ENCODE peak calls at places on chromosomes 11 and 22, in nine cellular contexts. One of them, this sample, is unnamed.

GRCh38 chr11:67355023-67355793 is 1.9 kb upstream of the POLD4 start:
- DNase-seq in lower lobe of right lung: no peak
- DNase-seq in cardiac fibroblast: no peak
- DNase-seq in tibial nerve: no peak
- DNase-seq in lower leg skin: no peak
- DNase-seq in A549: peak; percentile 40
- DNase-seq in gastrocnemius medialis: no peak
- DNase-seq in upper lobe of right lung: no peak
- DNase-seq in DND-41: no peak
- DNase-seq in this sample: no peak

GRCh38 chr11:67463680-67464410 is 5.2 kb downstream of the TMEM134 start:
- DNase-seq in lower lobe of right lung: peak; percentile 88
- DNase-seq in cardiac fibroblast: peak; percentile 62
- DNase-seq in tibial nerve: peak; percentile 60
- DNase-seq in lower leg skin: peak; percentile 96
- DNase-seq in A549: peak; percentile 90
- DNase-seq in gastrocnemius medialis: peak; percentile 76
- DNase-seq in upper lobe of right lung: peak; percentile 88
- DNase-seq in DND-41: no peak
- DNase-seq in this sample: no peak

GRCh38 chr11:19536131-19536530 is 176.5 kb upstream of the NAV2 start:
- DNase-seq in lower lobe of right lung: no peak
- DNase-seq in cardiac fibroblast: no peak
- DNase-seq in tibial nerve: no peak
- DNase-seq in lower leg skin: no peak
- DNase-seq in A549: no peak
- DNase-seq in gastrocnemius medialis: no peak
- DNase-seq in upper lobe of right lung: no peak
- DNase-seq in DND-41: no peak
- DNase-seq in this sample: no peak

GRCh38 chr11:118610773-118611432 is 3.5 kb downstream of the PHLDB1 start:
- DNase-seq in lower lobe of right lung: peak; percentile 90
- DNase-seq in cardiac fibroblast: peak; percentile 83
- DNase-seq in tibial nerve: peak; percentile 86
- DNase-seq in lower leg skin: peak; percentile 96
- DNase-seq in A549: peak; percentile 63
- DNase-seq in gastrocnemius medialis: peak; percentile 62
- DNase-seq in upper lobe of right lung: peak; percentile 94
- DNase-seq in DND-41: peak; percentile 64
- DNase-seq in this sample: peak; percentile 51

GRCh38 chr11:6249822-6250555 is 9.6 kb upstream of the CCKBR start:
- DNase-seq in lower lobe of right lung: no peak
- DNase-seq in cardiac fibroblast: peak; percentile 80
- DNase-seq in tibial nerve: no peak
- DNase-seq in lower leg skin: peak; percentile 93
- DNase-seq in A549: peak; percentile 58
- DNase-seq in gastrocnemius medialis: peak; percentile 47
- DNase-seq in upper lobe of right lung: peak; percentile 66
- DNase-seq in DND-41: no peak
- DNase-seq in this sample: peak; percentile 77

GRCh38 chr11:35478411-35479139 is 46.8 kb downstream of the PAMR1 start:
- DNase-seq in lower lobe of right lung: no peak
- DNase-seq in cardiac fibroblast: no peak
- DNase-seq in tibial nerve: no peak
- DNase-seq in lower leg skin: no peak
- DNase-seq in A549: no peak
- DNase-seq in gastrocnemius medialis: no peak
- DNase-seq in upper lobe of right lung: no peak
- DNase-seq in DND-41: no peak
- DNase-seq in this sample: no peak

GRCh38 chr11:214083-214482 is 6.6 kb downstream of the RIC8A start:
- DNase-seq in lower lobe of right lung: no peak
- DNase-seq in cardiac fibroblast: no peak
- DNase-seq in tibial nerve: no peak
- DNase-seq in lower leg skin: no peak
- DNase-seq in A549: no peak
- DNase-seq in gastrocnemius medialis: no peak
- DNase-seq in upper lobe of right lung: no peak
- DNase-seq in DND-41: no peak
- DNase-seq in this sample: no peak

GRCh38 chr22:25748704-25749103 is 6.7 kb downstream of the MYO18B start:
- DNase-seq in lower lobe of right lung: no peak
- DNase-seq in cardiac fibroblast: no peak
- DNase-seq in tibial nerve: no peak
- DNase-seq in lower leg skin: no peak
- DNase-seq in A549: no peak
- DNase-seq in gastrocnemius medialis: no peak
- DNase-seq in upper lobe of right lung: no peak
- DNase-seq in DND-41: no peak
- DNase-seq in this sample: no peak

GRCh38 chr22:25223269-25223850 is 3.9 kb downstream of the CRYBB2 start:
- DNase-seq in lower lobe of right lung: no peak
- DNase-seq in cardiac fibroblast: no peak
- DNase-seq in tibial nerve: no peak
- DNase-seq in lower leg skin: no peak
- DNase-seq in A549: no peak
- DNase-seq in gastrocnemius medialis: no peak
- DNase-seq in upper lobe of right lung: no peak
- DNase-seq in DND-41: no peak
- DNase-seq in this sample: no peak

GRCh38 chr11:111320728-111321568 is 22.6 kb downstream of the POU2AF3 start:
- DNase-seq in lower lobe of right lung: no peak
- DNase-seq in cardiac fibroblast: no peak
- DNase-seq in tibial nerve: no peak
- DNase-seq in lower leg skin: no peak
- DNase-seq in A549: no peak
- DNase-seq in gastrocnemius medialis: no peak
- DNase-seq in upper lobe of right lung: no peak
- DNase-seq in DND-41: no peak
- DNase-seq in this sample: no peak

GRCh38 chr22:31872209-31872608 is 72.1 kb upstream of the YWHAH start:
- DNase-seq in lower lobe of right lung: no peak
- DNase-seq in cardiac fibroblast: no peak
- DNase-seq in tibial nerve: no peak
- DNase-seq in lower leg skin: no peak
- DNase-seq in A549: peak; percentile 14
- DNase-seq in gastrocnemius medialis: no peak
- DNase-seq in upper lobe of right lung: no peak
- DNase-seq in DND-41: no peak
- DNase-seq in this sample: no peak

GRCh38 chr11:88508808-88509581 is 171.5 kb upstream of the CTSC start:
- DNase-seq in lower lobe of right lung: peak; percentile 53
- DNase-seq in cardiac fibroblast: peak; percentile 24
- DNase-seq in tibial nerve: no peak
- DNase-seq in lower leg skin: peak; percentile 85
- DNase-seq in A549: peak; percentile 10
- DNase-seq in gastrocnemius medialis: no peak
- DNase-seq in upper lobe of right lung: peak; percentile 73
- DNase-seq in DND-41: no peak
- DNase-seq in this sample: no peak

GRCh38 chr11:119509969-119510401 is 87.0 kb upstream of the THY1 start:
- DNase-seq in lower lobe of right lung: no peak
- DNase-seq in cardiac fibroblast: peak; percentile 93
- DNase-seq in tibial nerve: no peak
- DNase-seq in lower leg skin: no peak
- DNase-seq in A549: peak; percentile 42
- DNase-seq in gastrocnemius medialis: peak; percentile 28
- DNase-seq in upper lobe of right lung: no peak
- DNase-seq in DND-41: no peak
- DNase-seq in this sample: peak; percentile 88

DNA sequence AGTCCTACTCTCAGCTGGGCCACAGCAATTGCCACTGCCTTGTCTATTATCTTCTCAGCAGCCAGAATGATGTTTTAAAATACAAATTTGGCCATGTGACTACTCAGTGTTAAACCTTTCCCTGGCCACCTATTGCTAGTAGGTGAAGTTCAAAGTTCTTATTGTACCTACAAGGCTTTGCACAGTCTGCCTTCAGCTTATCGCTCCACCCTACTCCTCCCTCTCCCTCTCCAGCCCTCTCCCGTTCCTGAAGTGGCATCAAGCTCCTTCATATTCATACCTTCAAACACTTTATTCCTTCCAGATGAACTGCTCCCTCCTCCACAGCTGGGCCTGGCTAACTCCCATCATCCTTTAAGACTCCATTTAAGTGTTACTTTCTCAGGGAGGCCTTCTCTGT is 37.3 kb downstream of the OR10A6 start:
- DNase-seq in lower lobe of right lung: no peak
- DNase-seq in cardiac fibroblast: no peak
- DNase-seq in tibial nerve: no peak
- DNase-seq in lower leg skin: no peak
- DNase-seq in A549: no peak
- DNase-seq in gastrocnemius medialis: no peak
- DNase-seq in upper lobe of right lung: no peak
- DNase-seq in DND-41: no peak
- DNase-seq in this sample: no peak
- H3K4me3 ChIP-seq in lower lobe of right lung: no peak overlapping the region
- H3K4me3 ChIP-seq in cardiac fibroblast: no peak overlapping the region
- H3K4me3 ChIP-seq in tibial nerve: no peak overlapping the region
- H3K4me3 ChIP-seq in lower leg skin: no peak overlapping the region
- H3K4me3 ChIP-seq in A549: no peak overlapping the region
- H3K4me3 ChIP-seq in gastrocnemius medialis: no peak overlapping the region
- H3K4me3 ChIP-seq in upper lobe of right lung: no peak overlapping the region
- H3K4me3 ChIP-seq in DND-41: no peak overlapping the region
- H3K4me3 ChIP-seq in this sample: no peak overlapping the region

GRCh38 chr11:128628343-128628673 is 41.0 kb upstream of the ETS1 start:
- DNase-seq in lower lobe of right lung: no peak
- DNase-seq in cardiac fibroblast: no peak
- DNase-seq in tibial nerve: no peak
- DNase-seq in lower leg skin: no peak
- DNase-seq in A549: no peak
- DNase-seq in gastrocnemius medialis: no peak
- DNase-seq in upper lobe of right lung: no peak
- DNase-seq in DND-41: no peak
- DNase-seq in this sample: no peak

GRCh38 chr11:128629516-128630106 is 42.3 kb upstream of the ETS1 start:
- DNase-seq in lower lobe of right lung: no peak
- DNase-seq in cardiac fibroblast: no peak
- DNase-seq in tibial nerve: no peak
- DNase-seq in lower leg skin: no peak
- DNase-seq in A549: no peak
- DNase-seq in gastrocnemius medialis: no peak
- DNase-seq in upper lobe of right lung: no peak
- DNase-seq in DND-41: no peak
- DNase-seq in this sample: no peak

GRCh38 chr11:128628686-128629085 is 41.3 kb upstream of the ETS1 start:
- DNase-seq in lower lobe of right lung: no peak
- DNase-seq in cardiac fibroblast: no peak
- DNase-seq in tibial nerve: no peak
- DNase-seq in lower leg skin: no peak
- DNase-seq in A549: no peak
- DNase-seq in gastrocnemius medialis: no peak
- DNase-seq in upper lobe of right lung: no peak
- DNase-seq in DND-41: no peak
- DNase-seq in this sample: no peak

GRCh38 chr11:128626913-128627665 is 39.7 kb upstream of the ETS1 start:
- DNase-seq in lower lobe of right lung: no peak
- DNase-seq in cardiac fibroblast: no peak
- DNase-seq in tibial nerve: no peak
- DNase-seq in lower leg skin: no peak
- DNase-seq in A549: no peak
- DNase-seq in gastrocnemius medialis: no peak
- DNase-seq in upper lobe of right lung: no peak
- DNase-seq in DND-41: no peak
- DNase-seq in this sample: no peak

DNA sequence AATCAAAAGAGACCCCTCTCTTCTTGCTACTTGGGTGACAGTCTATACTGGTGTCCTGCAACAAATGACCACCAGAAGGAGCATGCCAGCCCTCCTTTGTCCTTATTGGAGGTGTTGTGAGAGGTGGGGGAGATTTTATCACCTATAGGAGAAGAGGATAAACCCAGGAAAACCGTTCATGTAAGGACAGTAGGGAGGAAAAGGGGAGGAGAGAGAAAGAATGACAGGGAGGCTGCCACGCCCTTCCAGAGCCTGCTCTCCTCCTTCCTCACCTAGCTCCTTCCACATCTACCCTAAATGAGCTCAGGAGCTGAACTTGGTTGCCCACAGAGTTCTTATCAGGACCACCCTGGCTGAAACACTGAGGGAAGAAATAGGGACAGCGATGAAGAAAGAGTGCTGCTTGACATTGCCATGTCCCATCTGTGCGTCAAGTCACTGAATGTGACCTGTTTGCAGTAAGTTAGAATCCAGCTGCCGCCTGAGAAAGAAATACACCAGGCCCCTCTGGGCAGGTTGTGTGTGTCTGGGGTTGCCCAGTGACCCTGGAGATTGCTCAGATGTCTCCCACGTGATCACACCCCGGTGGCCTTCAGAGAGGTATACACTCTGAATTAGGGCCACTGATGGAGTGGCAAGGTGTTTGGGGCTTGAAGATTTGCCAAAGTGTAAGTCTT is 40.4 kb upstream of the ETS1 start:
- DNase-seq in lower lobe of right lung: no peak
- DNase-seq in cardiac fibroblast: no peak
- DNase-seq in tibial nerve: no peak
- DNase-seq in lower leg skin: no peak
- DNase-seq in A549: no peak
- DNase-seq in gastrocnemius medialis: no peak
- DNase-seq in upper lobe of right lung: no peak
- DNase-seq in DND-41: no peak
- DNase-seq in this sample: no peak
- TF ChIP-seq CTCF in lower lobe of right lung: no peak
- TF ChIP-seq CTCF in cardiac fibroblast: peak; percentile 12
- TF ChIP-seq CTCF in tibial nerve: no peak
- TF ChIP-seq CTCF in lower leg skin: no peak
- TF ChIP-seq CTCF in A549: no peak
- TF ChIP-seq CTCF in gastrocnemius medialis: no peak
- TF ChIP-seq CTCF in upper lobe of right lung: no peak
- TF ChIP-seq CTCF in DND-41: peak; percentile 22
- TF ChIP-seq CTCF in this sample: peak; percentile 22

GRCh38 chr11:75982309-75982708 is 167.3 kb downstream of the UVRAG start:
- DNase-seq in lower lobe of right lung: no peak
- DNase-seq in cardiac fibroblast: no peak
- DNase-seq in tibial nerve: no peak
- DNase-seq in lower leg skin: no peak
- DNase-seq in A549: no peak
- DNase-seq in gastrocnemius medialis: no peak
- DNase-seq in upper lobe of right lung: no peak
- DNase-seq in DND-41: no peak
- DNase-seq in this sample: no peak

GRCh38 chr11:75981546-75981945 is 166.5 kb downstream of the UVRAG start:
- DNase-seq in lower lobe of right lung: no peak
- DNase-seq in cardiac fibroblast: no peak
- DNase-seq in tibial nerve: no peak
- DNase-seq in lower leg skin: no peak
- DNase-seq in A549: no peak
- DNase-seq in gastrocnemius medialis: no peak
- DNase-seq in upper lobe of right lung: no peak
- DNase-seq in DND-41: no peak
- DNase-seq in this sample: no peak

GRCh38 chr11:75980031-75980430 is 165.0 kb downstream of the UVRAG start:
- DNase-seq in lower lobe of right lung: no peak
- DNase-seq in cardiac fibroblast: no peak
- DNase-seq in tibial nerve: no peak
- DNase-seq in lower leg skin: no peak
- DNase-seq in A549: no peak
- DNase-seq in gastrocnemius medialis: no peak
- DNase-seq in upper lobe of right lung: no peak
- DNase-seq in DND-41: no peak
- DNase-seq in this sample: no peak
- H3K4me3 ChIP-seq in lower lobe of right lung: no peak overlapping the region
- H3K4me3 ChIP-seq in cardiac fibroblast: no peak overlapping the region
- H3K4me3 ChIP-seq in tibial nerve: no peak overlapping the region
- H3K4me3 ChIP-seq in lower leg skin: no peak overlapping the region
- H3K4me3 ChIP-seq in A549: no peak overlapping the region
- H3K4me3 ChIP-seq in gastrocnemius medialis: no peak overlapping the region
- H3K4me3 ChIP-seq in upper lobe of right lung: no peak overlapping the region
- H3K4me3 ChIP-seq in DND-41: no peak overlapping the region
- H3K4me3 ChIP-seq in this sample: no peak overlapping the region

GRCh38 chr11:95413761-95414160 is 182.8 kb upstream of the SESN3 start:
- DNase-seq in lower lobe of right lung: no peak
- DNase-seq in cardiac fibroblast: no peak
- DNase-seq in tibial nerve: no peak
- DNase-seq in lower leg skin: no peak
- DNase-seq in A549: no peak
- DNase-seq in gastrocnemius medialis: no peak
- DNase-seq in upper lobe of right lung: no peak
- DNase-seq in DND-41: no peak
- DNase-seq in this sample: no peak
- TF ChIP-seq CTCF in lower lobe of right lung: no peak
- TF ChIP-seq CTCF in cardiac fibroblast: no peak
- TF ChIP-seq CTCF in tibial nerve: no peak
- TF ChIP-seq CTCF in lower leg skin: no peak
- TF ChIP-seq CTCF in A549: no peak
- TF ChIP-seq CTCF in gastrocnemius medialis: no peak
- TF ChIP-seq CTCF in upper lobe of right lung: no peak
- TF ChIP-seq CTCF in DND-41: no peak
- TF ChIP-seq CTCF in this sample: no peak